ENCODE peak calls at places on chromosomes 12 and 14, in eight cellular contexts. G is OCI-LY7, P is transverse colon, J is esophagus muscularis mucosa, M is fibroblast of lung, K is heart left ventricle, E is keratinocyte, V is uterus. D is an unnamed sample. For H3K36me3, the result is how much of the 10 kb centered on the place peaks cover.

GRCh38 chr14:57714487-57714899 is 151.4 kb downstream of the SLC35F4 start:
- DNase-seq in K (no peak), V (no peak), M (no peak), G (no peak), P (no peak), E (no peak), J (no peak), D (no peak)

GRCh38 chr12:3158851-3159465 is 81.8 kb downstream of the TSPAN9 start:
- DNase-seq in M (no peak), J (no peak), P (no peak), V (peak), K (no peak), E (no peak), G (no peak), D (no peak)

GRCh38 chr12:5623411-5623810 is 191.5 kb downstream of the NTF3 start:
- DNase-seq in G (no peak), M (no peak), K (no peak), P (no peak), J (no peak), E (no peak), V (no peak), D (no peak)

GRCh38 chr14:70773182-70773862 is 36.0 kb downstream of the MAP3K9 start:
- DNase-seq in M (no peak), K (no peak), G (no peak), J (no peak), V (no peak), P (no peak), E (no peak), D (no peak)

GRCh38 chr14:21543426-21544350 is 17.5 kb upstream of the SALL2 start:
- DNase-seq in P (no peak), J (no peak), K (no peak), M (no peak), E (no peak), G (peak), V (no peak), D (no peak)

GRCh38 chr12:48351022-48351708 is 446 bp upstream of the ZNF641 start:
- DNase-seq in G (no peak), M (peak), V (peak), P (peak), J (peak), K (no peak), E (no peak), D (no peak)

GRCh38 chr12:113413488-113413939 is 8.7 kb upstream of the SDSL start:
- DNase-seq in K (no peak), G (no peak), J (no peak), V (no peak), E (no peak), M (no peak), P (peak), D (no peak)

GRCh38 chr12:18224745-18225144 is 36.6 kb upstream of the PIK3C2G start:
- DNase-seq in V (no peak), G (peak), M (peak), P (no peak), K (no peak), E (no peak), J (no peak), D (no peak)

GRCh38 chr12:68180792-68181744 is 21.5 kb upstream of the IFNG start:
- DNase-seq in P (no peak), M (no peak), E (no peak), J (peak), G (peak), V (no peak), K (no peak), D (no peak)

GRCh38 chr14:100067971-100068959 is 3.0 kb downstream of the EVL start:
- DNase-seq in E (peak), P (peak), V (peak), M (no peak), G (peak), K (no peak), J (no peak), D (peak)

GRCh38 chr12:130506844-130507243 is 169.2 kb downstream of the PIWIL1 start:
- DNase-seq in J (no peak), K (no peak), E (no peak), P (no peak), M (no peak), V (no peak), G (peak), D (no peak)

GRCh38 chr14:66624319-66624937 is 116.5 kb downstream of the GPHN start:
- DNase-seq in E (no peak), V (no peak), K (peak), P (peak), M (peak), J (no peak), G (peak), D (no peak)

GRCh38 chr14:103123128-103123633 is at the start of gene TNFAIP2:
- DNase-seq in J (no peak), K (peak), E (no peak), M (no peak), G (no peak), P (peak), V (peak), D (no peak)

GRCh38 chr12:2334291-2335088 is 281.7 kb downstream of the CACNA1C start:
- DNase-seq in M (no peak), E (no peak), P (no peak), J (no peak), V (no peak), G (no peak), K (no peak), D (no peak)

DNA sequence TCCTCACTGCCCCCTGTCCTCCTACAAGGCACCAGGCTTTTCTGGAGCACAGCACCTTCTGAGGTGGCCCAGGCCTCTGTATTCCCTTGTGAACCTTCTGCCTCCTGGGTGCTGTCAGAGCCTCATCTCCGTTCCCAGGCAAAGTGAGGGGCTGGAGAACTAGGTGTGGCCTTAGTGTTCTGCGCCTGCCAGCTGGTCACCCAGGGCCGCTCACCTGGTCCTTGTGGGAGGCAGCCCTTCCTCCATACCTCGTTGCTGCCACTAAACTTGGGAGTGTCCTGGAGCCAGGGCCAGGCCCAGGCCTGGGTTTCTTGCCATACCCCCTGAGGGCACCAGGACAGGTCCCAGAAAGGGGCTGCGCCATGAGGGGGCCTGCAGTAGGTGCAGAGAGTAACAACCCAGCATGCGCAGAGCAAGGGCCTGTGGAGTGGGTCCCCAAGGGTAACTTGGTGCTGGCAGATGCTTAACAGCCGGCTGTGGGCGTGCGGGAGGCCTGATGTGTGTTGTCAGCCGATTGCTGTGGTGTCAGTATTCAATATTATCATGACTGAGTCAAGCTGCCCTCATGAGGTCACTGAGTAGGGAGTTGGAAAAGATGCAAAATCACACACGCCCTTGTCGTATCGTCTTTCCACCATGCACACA is 17.1 kb downstream of the OTUB2 start:
- DNase-seq in V (no peak), G (no peak), K (no peak), J (no peak), E (no peak), P (no peak), M (peak), D (no peak)
- H3K36me3 ChIP-seq in V (under half), G (under half), K (under half), J (under half), E (under half), P (under half), M (under half), D (under half)

GRCh38 chr12:103884316-103884715 is 43.3 kb upstream of the NT5DC3 start:
- DNase-seq in E (no peak), J (no peak), K (no peak), P (peak), G (peak), M (peak), V (no peak), D (peak)
- TF ChIP-seq CTCF in E (no peak), J (peak), K (no peak), P (no peak), G (peak), M (peak), V (no peak), D (peak)

GRCh38 chr12:53735-54095 is 12.9 kb upstream of the IQSEC3 start:
- DNase-seq in V (no peak), P (no peak), E (no peak), M (no peak), G (no peak), J (no peak), K (no peak), D (no peak)

GRCh38 chr12:56683-57346 is 9.8 kb upstream of the IQSEC3 start:
- DNase-seq in J (no peak), K (no peak), P (no peak), E (no peak), M (no peak), G (no peak), V (no peak), D (no peak)

GRCh38 chr12:54331-54730 is 12.2 kb upstream of the IQSEC3 start:
- DNase-seq in P (no peak), V (no peak), E (no peak), K (no peak), G (no peak), M (no peak), J (no peak), D (no peak)

GRCh38 chr12:54750-55535 is 11.6 kb upstream of the IQSEC3 start:
- DNase-seq in G (no peak), V (no peak), J (no peak), K (no peak), E (no peak), M (no peak), P (no peak), D (no peak)

DNA sequence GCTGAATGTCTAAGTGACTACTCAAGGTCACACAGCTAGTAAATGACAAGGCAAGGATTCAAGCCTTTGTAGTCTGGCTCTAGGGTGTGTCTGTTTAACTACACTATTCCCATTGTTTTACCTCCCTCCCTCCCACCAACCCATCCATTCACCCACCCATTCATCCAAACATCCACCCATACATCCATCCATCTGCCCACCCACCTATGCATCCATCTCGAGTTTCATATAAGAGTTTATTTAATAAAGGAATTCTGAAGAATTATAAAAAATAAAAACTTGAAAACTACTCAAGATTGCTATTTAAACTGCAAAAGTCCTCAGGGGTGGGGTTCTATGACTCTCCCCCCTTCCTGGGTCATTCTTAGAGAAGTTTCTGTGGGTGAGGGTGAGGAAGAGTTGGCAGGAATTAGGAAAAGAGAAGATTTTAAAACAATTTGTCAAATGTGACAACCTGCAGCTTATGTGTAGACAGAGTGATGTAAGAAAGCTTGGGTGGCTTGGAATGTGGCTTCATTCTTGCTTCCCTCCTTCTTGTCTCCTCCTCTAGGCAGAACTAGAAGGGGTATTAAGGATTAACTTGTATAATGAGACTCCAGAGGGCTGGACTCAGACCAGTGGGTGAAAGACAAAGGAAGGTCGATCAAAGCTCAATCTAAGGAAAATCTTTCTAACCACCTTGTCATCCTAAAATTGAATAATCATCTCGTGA is 13.4 kb upstream of the IQSEC3 start:
- DNase-seq in G (no peak), M (no peak), P (no peak), K (no peak), E (no peak), J (no peak), V (no peak), D (no peak)
- H3K27ac ChIP-seq in G (no peak), M (no peak), P (no peak), K (no peak), E (no peak), J (no peak), V (no peak), D (no peak)

DNA sequence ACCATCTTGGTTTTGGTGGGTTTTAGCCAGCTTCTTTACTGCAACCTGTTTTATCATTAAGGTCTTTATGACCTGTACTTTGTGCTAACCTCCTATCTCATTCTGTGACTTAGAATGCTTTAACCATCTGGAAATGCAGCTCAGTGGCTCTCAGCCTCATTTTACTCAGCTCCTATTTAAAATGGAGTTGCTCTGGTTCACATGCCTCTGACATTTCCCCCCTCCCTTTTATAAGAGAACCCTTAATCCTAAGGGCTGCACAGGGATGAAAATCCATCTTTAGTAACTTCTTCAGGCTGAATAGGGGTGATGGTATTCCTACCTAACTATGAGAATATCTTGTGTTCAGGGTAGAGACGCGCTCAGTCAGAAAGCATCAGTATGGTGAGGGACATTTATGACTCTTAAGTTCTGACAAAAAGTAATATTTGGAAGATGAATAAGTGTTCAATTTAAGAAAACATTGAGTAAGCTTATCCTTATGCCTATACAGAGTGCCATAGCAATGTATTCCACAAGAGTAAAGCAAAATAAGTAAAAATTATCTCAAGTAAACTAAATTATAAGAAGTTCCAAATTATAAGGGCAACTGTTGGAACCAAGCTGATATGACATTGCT is 15.2 kb downstream of the SLC38A1 start:
- DNase-seq in P (no peak), M (no peak), G (no peak), J (no peak), V (no peak), K (no peak), E (no peak), D (no peak)
- H3K36me3 ChIP-seq in P (under half), M (under half), G (half or more), J (under half), V (under half), K (under half), E (under half), D (under half)

GRCh38 chr14:61252354-61253063 is 28.6 kb downstream of the TMEM30B start:
- DNase-seq in J (peak), E (peak), G (peak), M (peak), K (peak), V (peak), P (peak), D (peak)
- TF ChIP-seq CTCF in J (peak), E (peak), G (peak), M (peak), K (peak), V (peak), P (peak), D (peak)